ENCODE peak calls at places on chromosomes 4 and X, in eight cellular contexts. L is stimulated activated CD4-positive, alpha-beta T cell treated with anti-CD3 and anti-CD28 coated beads, Interleukin-1b, Interleukin-23, amount 100 ng/mL, for 1 hour; Y is iPS DF 6.9; M is upper lobe of right lung; T is GM03348; O is adipocyte; X is NCI-H774; S is iPS DF 19.7. C is an unnamed sample.

GRCh38 chr4:108001540-108001939 is 11.9 kb downstream of the HADH start:
- DNase-seq in S (no peak), Y (no peak), M (no peak), T (no peak), X (no peak), L (no peak), O (no peak), C (no peak)

GRCh38 chr4:1178300-1179088 is 6.1 kb upstream of the SPON2 start:
- DNase-seq in O (no peak), M (peak), X (no peak), S (no peak), T (no peak), L (no peak), Y (no peak), C (no peak)

GRCh38 chr4:7043521-7044414 is 596 bp downstream of the TADA2B start:
- DNase-seq in X (peak), M (peak), T (no peak), O (peak), S (no peak), L (peak), Y (no peak), C (no peak)

GRCh38 chr4:98786866-98787265 is 128.5 kb upstream of the TSPAN5 start:
- DNase-seq in S (no peak), X (no peak), L (no peak), M (no peak), O (peak), T (no peak), Y (no peak), C (no peak)

GRCh38 chr4:146520894-146521542 is 722 bp downstream of the SLC10A7 start:
- DNase-seq in L (no peak), T (peak), M (no peak), S (no peak), X (peak), O (peak), Y (no peak), C (no peak)

GRCh38 chr4:107213880-107214279 is 177.8 kb upstream of the DKK2 start:
- DNase-seq in T (peak), S (no peak), L (no peak), X (no peak), O (peak), Y (no peak), M (no peak), C (no peak)

GRCh38 chr4:82499705-82500104 is 62.1 kb downstream of the TMEM150C start:
- DNase-seq in M (no peak), Y (no peak), T (no peak), O (peak), L (no peak), S (no peak), X (no peak), C (no peak)

GRCh38 chr4:152536545-152537182 is 772 bp upstream of the FBXW7 start:
- DNase-seq in O (peak), M (no peak), X (no peak), L (peak), Y (no peak), T (peak), S (no peak), C (peak)

GRCh38 chr4:13955551-13955950 is 328.0 kb upstream of the BOD1L1 start:
- DNase-seq in M (no peak), L (no peak), O (no peak), S (no peak), X (no peak), T (no peak), Y (no peak), C (no peak)

GRCh38 chr4:159298502-159298901 is 195.6 kb downstream of the RAPGEF2 start:
- DNase-seq in M (no peak), O (peak), X (no peak), Y (no peak), S (no peak), L (no peak), T (peak), C (peak)

GRCh38 chr4:122356317-122356818 is 22.4 kb upstream of the ADAD1 start:
- DNase-seq in S (no peak), M (no peak), T (no peak), O (no peak), X (no peak), Y (no peak), L (no peak), C (no peak)

GRCh38 chr4:12852338-12853307 is 631.5 kb downstream of the RAB28 start:
- DNase-seq in Y (peak), M (no peak), X (peak), T (peak), L (no peak), O (peak), S (peak), C (peak)

GRCh38 chr4:61541474-61541873 is 341.3 kb downstream of the ADGRL3 start:
- DNase-seq in Y (no peak), X (no peak), S (no peak), T (no peak), M (no peak), L (no peak), O (no peak), C (no peak)

GRCh38 chr4:153222790-153223417 is 18.7 kb downstream of the TRIM2 start:
- DNase-seq in Y (no peak), O (peak), L (no peak), X (no peak), T (peak), S (no peak), M (peak), C (no peak)

GRCh38 chr4:1052231-1052671 is 40.8 kb downstream of the FGFRL1 start:
- DNase-seq in X (no peak), T (no peak), M (peak), L (no peak), Y (no peak), O (no peak), S (no peak), C (no peak)

GRCh38 chr4:31097999-31098398 is 377.8 kb downstream of the PCDH7 start:
- DNase-seq in M (no peak), T (no peak), L (no peak), Y (no peak), S (no peak), O (no peak), X (no peak), C (no peak)

GRCh38 chrX:86066998-86067397 is 19.6 kb upstream of the CHM start:
- DNase-seq in T (no peak), M (no peak), X (no peak), Y (no peak), L (no peak), O (peak), S (no peak), C (no peak)

GRCh38 chr4:119672086-119672485 is 43.5 kb upstream of the PDE5A start:
- DNase-seq in M (no peak), S (no peak), T (no peak), O (no peak), X (no peak), Y (no peak), L (no peak), C (no peak)

GRCh38 chr4:133581971-133582619 is 433.0 kb downstream of the PCDH10 start:
- DNase-seq in T (no peak), Y (no peak), X (no peak), S (no peak), L (no peak), O (peak), M (no peak), C (no peak)

GRCh38 chr4:128286474-128287158 is 997 bp downstream of the PGRMC2 start:
- DNase-seq in M (no peak), Y (no peak), S (no peak), T (peak), L (no peak), X (no peak), O (peak), C (no peak)

GRCh38 chrX:77953708-77954107 is 15.7 kb downstream of the PGAM4 start:
- DNase-seq in X (no peak), O (peak), S (no peak), M (no peak), Y (no peak), L (no peak), T (no peak), C (peak)

GRCh38 chr4:114208747-114209146 is 229.3 kb upstream of the ARSJ start:
- DNase-seq in O (peak), T (no peak), Y (no peak), L (no peak), X (no peak), M (no peak), S (no peak), C (no peak)

GRCh38 chr4:166600264-166600663 is 634.0 kb downstream of the SPOCK3 start:
- DNase-seq in L (no peak), Y (no peak), X (no peak), M (no peak), S (no peak), O (no peak), T (no peak), C (no peak)

GRCh38 chrX:17987783-17988182 is 126.7 kb upstream of the RAI2 start:
- DNase-seq in T (no peak), X (no peak), M (no peak), O (no peak), S (no peak), L (no peak), Y (no peak), C (no peak)

GRCh38 chr4:10619220-10619619 is 65.3 kb downstream of the CLNK start:
- DNase-seq in S (no peak), Y (no peak), T (no peak), X (peak), O (peak), L (no peak), M (no peak), C (no peak)

GRCh38 chrX:15749642-15750610 is 11.9 kb downstream of the CA5B start:
- DNase-seq in S (no peak), T (peak), Y (no peak), M (no peak), L (no peak), X (no peak), O (peak), C (no peak)

GRCh38 chr4:114077610-114078009 is 98.2 kb upstream of the ARSJ start:
- DNase-seq in M (no peak), S (no peak), X (no peak), L (no peak), Y (no peak), O (peak), T (peak), C (peak)

GRCh38 chrX:727738-728621 is 97.4 kb downstream of the SHOX start:
- DNase-seq in Y (peak), M (no peak), O (no peak), L (no peak), T (no peak), X (no peak), S (peak), C (no peak)

GRCh38 chrX:96682516-96682915 is 2.1 kb upstream of the DIAPH2 start:
- DNase-seq in L (no peak), Y (no peak), O (no peak), M (no peak), S (no peak), T (no peak), X (no peak), C (no peak)

GRCh38 chr4:3303840-3304715 is 11.3 kb downstream of the RGS12 start:
- DNase-seq in S (no peak), T (no peak), O (no peak), Y (no peak), L (no peak), M (peak), X (no peak), C (no peak)